ENCODE peak calls at places on chromosome 9, in six cellular contexts. V, J, D, X, G and Q are unnamed samples. For H3K9me3, the result is how much of the 10 kb centered on the place peaks cover.

GRCh38 chr9:21831841-21832509 is 29.5 kb downstream of the MTAP start:
- DNase-seq in V (no peak), X (peak), G (peak), D (no peak), J (no peak), Q (no peak)

GRCh38 chr9:121328876-121329681 is 41.0 kb downstream of the STOM start:
- DNase-seq in X (no peak), D (no peak), G (no peak), J (no peak), V (no peak), Q (no peak)

GRCh38 chr9:18601956-18602355 is 128.0 kb downstream of the ADAMTSL1 start:
- DNase-seq in G (peak), V (no peak), J (no peak), D (no peak), X (no peak), Q (no peak)

GRCh38 chr9:31790720-31791119 is 593.7 kb upstream of the ACO1 start:
- DNase-seq in D (no peak), V (no peak), J (no peak), G (no peak), X (no peak), Q (no peak)

GRCh38 chr9:136399176-136400037 is 563 bp downstream of the SNAPC4 start:
- DNase-seq in G (no peak), V (no peak), D (no peak), X (no peak), J (peak), Q (no peak)

GRCh38 chr9:129506892-129507291 is 114.0 kb downstream of the C9orf50 start:
- DNase-seq in G (peak), X (no peak), J (peak), V (no peak), D (no peak), Q (no peak)

GRCh38 chr9:128987800-128988199 is 40.3 kb downstream of the NUP188 start:
- DNase-seq in D (no peak), J (peak), X (peak), G (peak), V (peak), Q (no peak)

GRCh38 chr9:115923903-115924668 is 229.5 kb upstream of the PAPPA start:
- DNase-seq in V (no peak), J (no peak), X (no peak), D (no peak), G (peak), Q (no peak)

GRCh38 chr9:111037744-111038335 is 430 bp downstream of the LPAR1 start:
- DNase-seq in J (peak), V (peak), D (peak), G (peak), X (no peak), Q (peak)

GRCh38 chr9:130042406-130042930 is 521 bp downstream of the FNBP1 start:
- DNase-seq in V (peak), D (peak), J (peak), G (no peak), X (no peak), Q (peak)

GRCh38 chr9:8857330-8858249 is 1058.0 kb upstream of the DMAC1 start:
- DNase-seq in V (peak), J (peak), D (peak), X (no peak), G (no peak), Q (peak)

GRCh38 chr9:4207881-4208615 is 91.8 kb downstream of the GLIS3 start:
- DNase-seq in J (no peak), V (peak), G (peak), X (no peak), D (no peak), Q (no peak)

GRCh38 chr9:119792242-119792641 is 423.0 kb upstream of the BRINP1 start:
- DNase-seq in X (no peak), G (no peak), D (no peak), J (no peak), V (no peak), Q (no peak)

GRCh38 chr9:36486933-36487481 is 85.7 kb upstream of the MELK start:
- DNase-seq in G (no peak), V (peak), J (peak), D (peak), X (no peak), Q (peak)

GRCh38 chr9:130030821-130031481 is 12.0 kb downstream of the FNBP1 start:
- DNase-seq in D (no peak), V (no peak), X (no peak), J (no peak), G (no peak), Q (no peak)

GRCh38 chr9:115018547-115019435 is 88.4 kb upstream of the TNFSF8 start:
- DNase-seq in X (no peak), V (no peak), J (no peak), G (peak), D (no peak), Q (no peak)

GRCh38 chr9:98897745-98898144 is 46.0 kb upstream of the COL15A1 start:
- DNase-seq in J (no peak), X (no peak), G (peak), D (no peak), V (no peak), Q (no peak)

GRCh38 chr9:78030553-78031270 is 899 bp downstream of the GNAQ start:
- DNase-seq in V (peak), J (peak), D (peak), G (peak), X (no peak), Q (peak)

GRCh38 chr9:91060520-91061343 is 259.1 kb downstream of the SYK start:
- DNase-seq in V (no peak), D (no peak), X (no peak), J (no peak), G (peak), Q (peak)

GRCh38 chr9:81588148-81588874 is 101.0 kb downstream of the TLE1 start:
- DNase-seq in J (no peak), X (no peak), D (no peak), G (peak), V (peak), Q (peak)

GRCh38 chr9:86324308-86324707 is 29.9 kb downstream of the TUT7 start:
- DNase-seq in D (no peak), V (no peak), G (peak), J (no peak), X (no peak), Q (no peak)

GRCh38 chr9:37922391-37923120 is 18.6 kb upstream of the SLC25A51 start:
- DNase-seq in D (peak), G (no peak), V (peak), J (no peak), X (no peak), Q (no peak)

DNA sequence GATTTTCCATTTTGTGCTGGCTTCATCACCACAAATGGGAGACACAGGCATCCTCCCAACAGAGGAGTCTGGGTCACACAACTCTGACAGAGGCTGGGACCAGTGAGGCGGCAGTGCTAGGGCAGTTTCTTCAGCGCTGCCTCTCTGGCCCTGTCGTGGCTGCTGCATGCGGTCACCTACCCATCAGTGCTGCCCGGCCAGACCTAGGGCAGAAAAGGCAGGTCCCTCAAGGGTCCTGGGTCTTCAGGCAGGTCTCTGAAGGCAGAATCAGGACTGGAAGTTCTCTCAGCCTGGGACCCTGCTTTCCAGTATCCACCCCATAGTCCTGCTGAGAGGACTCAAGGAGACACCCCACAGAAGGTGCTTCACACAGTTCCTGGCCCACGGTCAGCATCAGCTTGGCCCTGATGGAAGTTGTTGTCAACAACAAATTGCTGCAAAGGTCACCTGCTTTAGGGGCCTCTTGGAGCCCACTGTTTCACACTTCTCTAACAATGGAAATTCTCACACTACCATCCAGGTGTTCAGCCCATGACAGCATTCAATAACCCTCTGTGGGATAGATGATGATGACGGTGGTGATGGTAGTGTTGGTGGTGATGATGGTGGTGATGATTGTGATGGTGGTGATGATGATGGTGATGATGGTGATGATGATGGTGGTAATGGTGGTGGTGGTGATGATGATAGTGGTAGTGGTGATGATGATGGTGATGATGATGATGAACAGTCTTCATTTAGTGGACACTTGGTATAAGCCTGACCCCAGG is 146.4 kb upstream of the PPP1R26 start:
- DNase-seq in J (no peak), V (no peak), D (peak), G (no peak), X (no peak), Q (no peak)
- H3K9me3 ChIP-seq in J (under half), V (under half), D (under half), G (under half), X (under half), Q (under half)

DNA sequence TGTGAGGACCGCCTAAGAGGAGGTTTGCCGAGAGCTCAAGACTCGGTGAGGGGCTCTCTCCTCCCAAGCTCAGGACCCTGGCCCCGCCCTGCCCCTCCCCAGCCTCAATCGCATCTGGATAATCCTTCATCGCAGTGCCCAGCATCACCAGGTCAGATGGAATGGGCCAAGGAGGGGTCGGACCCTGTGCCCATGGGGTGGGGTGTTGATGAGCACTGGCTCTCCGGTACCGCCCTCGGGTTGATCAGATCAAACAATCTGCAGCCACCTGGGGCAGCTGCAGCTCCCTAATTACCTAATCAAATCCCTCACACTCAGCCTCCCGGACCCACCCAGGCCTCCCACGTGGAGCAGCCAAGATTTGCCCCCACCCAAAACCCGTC is 24.4 kb upstream of the TDRD7 start:
- DNase-seq in G (no peak), D (no peak), J (no peak), X (no peak), V (no peak), Q (no peak)
- H3K9me3 ChIP-seq in G (under half), D (under half), J (under half), X (under half), V (under half), Q (under half)

GRCh38 chr9:25505644-25506043 is 172.6 kb downstream of the TUSC1 start:
- DNase-seq in V (no peak), J (no peak), X (no peak), G (no peak), D (no peak), Q (no peak)
- H3K9me3 ChIP-seq in V (under half), J (under half), X (under half), G (under half), D (under half), Q (under half)

GRCh38 chr9:23941051-23941450 is 115.0 kb upstream of the ELAVL2 start:
- DNase-seq in X (no peak), G (no peak), D (no peak), J (no peak), V (no peak), Q (no peak)

DNA sequence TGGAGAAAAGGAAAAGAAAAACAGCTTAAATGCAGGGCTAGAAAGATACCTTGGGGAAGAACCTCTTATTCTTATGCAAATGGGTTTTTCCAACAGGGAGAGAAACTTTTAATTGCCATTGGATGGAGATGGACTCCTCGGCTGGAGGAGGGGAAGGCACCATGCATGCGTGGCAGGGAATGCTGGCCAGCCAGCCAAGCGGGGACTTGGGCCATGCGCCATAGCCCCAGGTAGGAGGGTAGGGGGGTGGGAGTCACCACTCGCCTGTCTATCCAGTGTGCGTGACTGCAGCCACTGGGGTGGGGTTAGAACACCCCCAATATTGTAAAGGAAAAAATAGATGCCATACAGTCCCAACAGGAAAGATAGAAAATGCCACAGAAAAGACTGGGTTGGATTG is 119.9 kb upstream of the ELAVL2 start:
- DNase-seq in G (no peak), J (no peak), X (no peak), V (no peak), D (no peak), Q (no peak)
- H3K9me3 ChIP-seq in G (under half), J (under half), X (under half), V (under half), D (under half), Q (under half)